ENCODE peak calls at places on chromosomes 2 and 18, in four cellular contexts. R is breast epithelium, L is fibroblast of pulmonary artery, W is colonic mucosa. H is an unnamed sample.

GRCh38 chr18:79881695-79882094 is 69.8 kb downstream of the SLC66A2 start:
- DNase-seq in W (no peak), R (no peak), L (no peak), H (no peak)

GRCh38 chr2:55111570-55112228 is 61.4 kb upstream of the RTN4 start:
- DNase-seq in W (no peak), L (peak; percentile 84), R (no peak), H (peak; percentile 96)

GRCh38 chr2:226063704-226064390 is 664.3 kb downstream of the NYAP2 start:
- DNase-seq in L (peak; percentile 43), W (no peak), R (no peak), H (peak; percentile 88)

GRCh38 chr18:3456686-3457069 is 6.7 kb downstream of the TGIF1 start:
- DNase-seq in L (no peak), W (peak; percentile 58), R (no peak), H (no peak)

GRCh38 chr18:44894011-44894410 is 213.3 kb downstream of the SETBP1 start:
- DNase-seq in W (no peak), R (no peak), L (no peak), H (no peak)

GRCh38 chr18:22983175-22983574 is 50.0 kb downstream of the RBBP8 start:
- DNase-seq in R (no peak), L (peak; percentile 78), W (no peak), H (peak; percentile 63)

GRCh38 chr2:188333751-188334524 is 42.3 kb downstream of the GULP1 start:
- DNase-seq in L (peak; percentile 24), W (no peak), R (no peak), H (peak; percentile 51)

GRCh38 chr2:180463608-180464007 is 456.5 kb upstream of the CWC22 start:
- DNase-seq in W (no peak), L (no peak), R (no peak), H (peak; percentile 5)

DNA sequence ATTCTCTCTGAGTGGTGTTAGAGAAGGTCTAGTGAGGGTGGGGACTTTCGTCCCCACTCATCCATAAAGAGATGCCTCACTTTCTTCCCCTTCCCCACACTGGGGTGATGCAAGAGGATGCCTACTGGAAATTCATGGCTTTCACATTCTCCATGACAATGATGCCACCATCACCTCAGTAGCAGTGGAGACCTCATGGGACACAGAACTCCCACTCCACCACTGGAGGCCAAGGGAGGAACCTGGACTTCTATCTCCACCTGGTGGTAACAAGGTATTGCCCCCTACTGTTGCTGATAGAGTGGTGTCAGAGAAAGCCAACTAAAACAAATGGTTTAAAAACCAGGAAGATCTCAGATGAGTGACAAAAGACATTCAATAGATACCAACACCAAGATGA is 110.9 kb downstream of the INHBB start:
- DNase-seq in R (no peak), L (no peak), W (no peak), H (no peak)
- TF ChIP-seq CTCF in R (no peak), L (no peak), W (no peak), H (no peak)

DNA sequence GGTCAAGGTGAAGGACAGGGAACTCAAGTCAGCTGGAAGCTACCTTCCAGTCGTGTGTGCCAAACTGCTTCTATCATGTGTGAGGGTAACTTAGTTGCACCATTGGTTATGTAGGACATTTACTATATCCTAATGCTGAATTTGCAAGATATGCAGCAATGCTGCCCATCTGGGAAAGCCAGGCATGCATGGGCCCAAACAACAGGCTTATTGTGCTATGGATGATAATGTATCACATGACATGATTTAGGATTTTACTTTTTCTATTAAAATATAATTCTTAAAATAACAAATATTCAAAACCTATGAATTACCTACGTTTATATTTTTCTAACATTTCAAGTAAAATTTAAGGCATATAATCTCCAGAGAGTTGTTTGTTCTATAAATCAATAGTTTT is 35.9 kb downstream of the B4GALT6 start:
- DNase-seq in R (no peak), L (no peak), W (no peak), H (no peak)
- H3K4me3 ChIP-seq in R (no peak overlapping the region), L (no peak overlapping the region), W (no peak overlapping the region), H (no peak overlapping the region)

DNA sequence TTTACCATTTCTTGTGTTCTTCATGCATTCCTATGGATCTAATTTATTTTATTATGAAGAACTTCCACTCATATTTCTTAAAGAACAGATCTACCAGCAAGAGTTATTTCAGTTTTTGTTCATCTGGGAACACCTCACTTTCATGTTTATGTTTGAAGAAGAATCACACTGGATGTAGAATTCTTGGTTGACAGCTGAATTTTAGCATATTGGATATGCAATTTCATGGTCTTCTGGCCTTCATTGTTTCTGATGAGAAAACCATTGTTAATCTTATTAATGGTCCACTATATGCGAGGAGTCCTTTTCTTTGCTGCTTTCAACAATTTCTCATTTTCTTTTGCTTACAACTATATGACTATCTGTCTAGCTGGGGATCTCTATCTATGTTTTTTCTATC is 189.2 kb downstream of the UXS1 start:
- DNase-seq in R (no peak), L (no peak), W (no peak), H (no peak)
- TF ChIP-seq CTCF in R (no peak), L (no peak), W (no peak), H (no peak)

GRCh38 chr2:36780231-36780808 is 83.8 kb downstream of the VIT start:
- DNase-seq in L (peak; percentile 74), W (no peak), R (no peak), H (peak; percentile 47)
- H3K4me3 ChIP-seq in L (peak overlapping the region; percentile 26), W (no peak overlapping the region), R (peak overlapping the region; percentile 12), H (peak overlapping the region; percentile 27)

H was measured in foreskin fibroblast.